ENCODE peak calls at places on chromosomes 1 and 21, in nine cellular contexts. C is germinal center; M is osteoblast; O is dermis blood vessel endothelial cell; B is HepG2; D is activated CD4-positive, CD25-positive, alpha-beta regulatory T cell; G is pancreas; K is effector CD4-positive, alpha-beta T cell; Y is ELF-1. N is an unnamed sample.

GRCh38 chr1:174052621-174053020 is 30.5 kb upstream of the RC3H1 start:
- DNase-seq in C (no peak), M (no peak), O (no peak), B (no peak), D (no peak), G (no peak), K (no peak), Y (no peak), N (peak)

GRCh38 chr1:94531664-94532063 is 9.9 kb downstream of the F3 start:
- DNase-seq in C (no peak), M (no peak), O (no peak), B (no peak), D (no peak), G (no peak), K (no peak), Y (no peak), N (no peak)

GRCh38 chr1:8870118-8870517 is 8.4 kb downstream of the ENO1 start:
- DNase-seq in C (no peak), M (no peak), O (no peak), B (no peak), D (no peak), G (no peak), K (no peak), Y (no peak), N (no peak)

GRCh38 chr1:43618521-43619313 is 31.2 kb upstream of the KDM4A start:
- DNase-seq in C (no peak), M (peak), O (no peak), B (no peak), D (no peak), G (no peak), K (no peak), Y (no peak), N (no peak)

GRCh38 chr1:168087696-168088095 is 49.0 kb downstream of the GPR161 start:
- DNase-seq in C (no peak), M (no peak), O (no peak), B (no peak), D (no peak), G (no peak), K (no peak), Y (no peak), N (no peak)

GRCh38 chr1:172537827-172538391 is 5.0 kb downstream of the SUCO start:
- DNase-seq in C (no peak), M (no peak), O (no peak), B (no peak), D (no peak), G (no peak), K (no peak), Y (peak), N (no peak)

GRCh38 chr1:230820568-230820967 is 47.8 kb downstream of the C1orf198 start:
- DNase-seq in C (no peak), M (no peak), O (no peak), B (no peak), D (no peak), G (no peak), K (no peak), Y (no peak), N (peak)

GRCh38 chr1:168606096-168606495 is 29.7 kb downstream of the XCL1 start:
- DNase-seq in C (no peak), M (no peak), O (no peak), B (no peak), D (no peak), G (no peak), K (no peak), Y (no peak), N (no peak)

GRCh38 chr1:206979379-206980043 is 9.3 kb upstream of the FCAMR start:
- DNase-seq in C (no peak), M (no peak), O (peak), B (peak), D (no peak), G (no peak), K (no peak), Y (peak), N (peak)

GRCh38 chr1:43979528-43980254 is 681 bp downstream of the B4GALT2 start:
- DNase-seq in C (no peak), M (peak), O (peak), B (peak), D (no peak), G (peak), K (no peak), Y (peak), N (no peak)

GRCh38 chr1:192678099-192678498 is 42.2 kb downstream of the RGS13 start:
- DNase-seq in C (no peak), M (no peak), O (no peak), B (no peak), D (no peak), G (no peak), K (no peak), Y (no peak), N (no peak)

GRCh38 chr1:157193702-157194391 is 55.7 kb upstream of the ETV3 start:
- DNase-seq in C (peak), M (peak), O (peak), B (peak), D (peak), G (no peak), K (peak), Y (peak), N (peak)

GRCh38 chr1:153190373-153190772 is 12.9 kb upstream of the LELP1 start:
- DNase-seq in C (no peak), M (no peak), O (no peak), B (no peak), D (no peak), G (no peak), K (no peak), Y (no peak), N (no peak)

GRCh38 chr1:227898502-227899140 is 49.1 kb downstream of the WNT9A start:
- DNase-seq in C (no peak), M (no peak), O (no peak), B (no peak), D (no peak), G (no peak), K (no peak), Y (peak), N (no peak)

GRCh38 chr21:38159355-38159754 is 97.4 kb upstream of the KCNJ15 start:
- DNase-seq in C (peak), M (peak), O (peak), B (peak), D (peak), G (peak), K (peak), Y (peak), N (peak)

GRCh38 chr1:197252981-197253380 is 15.1 kb upstream of the CRB1 start:
- DNase-seq in C (no peak), M (no peak), O (no peak), B (no peak), D (no peak), G (no peak), K (no peak), Y (no peak), N (no peak)

GRCh38 chr21:29271927-29272333 is 26.8 kb upstream of the BACH1 start:
- DNase-seq in C (no peak), M (no peak), O (no peak), B (peak), D (no peak), G (no peak), K (no peak), Y (no peak), N (no peak)

GRCh38 chr21:44054710-44055109 is 42.6 kb downstream of the TRAPPC10 start:
- DNase-seq in C (no peak), M (peak), O (no peak), B (no peak), D (no peak), G (no peak), K (no peak), Y (no peak), N (no peak)

GRCh38 chr1:42334240-42335049 is 590 bp downstream of the FOXJ3 start:
- DNase-seq in C (peak), M (peak), O (peak), B (peak), D (peak), G (peak), K (peak), Y (peak), N (peak)

GRCh38 chr21:44892536-44893277 is 19.2 kb upstream of the PTTG1IP start:
- DNase-seq in C (peak), M (peak), O (peak), B (no peak), D (peak), G (no peak), K (peak), Y (peak), N (no peak)

GRCh38 chr1:22326931-22327330 is 124.7 kb upstream of the ZBTB40 start:
- DNase-seq in C (no peak), M (no peak), O (no peak), B (no peak), D (no peak), G (no peak), K (no peak), Y (no peak), N (no peak)

GRCh38 chr21:33975548-33976081 is 60.0 kb upstream of the ATP5PO start:
- DNase-seq in C (peak), M (peak), O (peak), B (no peak), D (peak), G (no peak), K (peak), Y (no peak), N (peak)

GRCh38 chr21:30227633-30228404 is 11.9 kb upstream of the CLDN8 start:
- DNase-seq in C (no peak), M (peak), O (no peak), B (no peak), D (no peak), G (no peak), K (no peak), Y (no peak), N (peak)

GRCh38 chr1:99181892-99182291 is 82.4 kb upstream of the PLPPR4 start:
- DNase-seq in C (no peak), M (no peak), O (no peak), B (no peak), D (no peak), G (no peak), K (no peak), Y (no peak), N (no peak)

GRCh38 chr21:27802816-27803475 is 836.1 kb upstream of the ADAMTS5 start:
- DNase-seq in C (peak), M (no peak), O (peak), B (no peak), D (no peak), G (no peak), K (no peak), Y (peak), N (peak)

GRCh38 chr1:230509281-230509977 is 83.3 kb upstream of the PGBD5 start:
- DNase-seq in C (peak), M (peak), O (no peak), B (no peak), D (no peak), G (no peak), K (no peak), Y (no peak), N (no peak)

GRCh38 chr1:29424266-29424665 is 187.9 kb downstream of the PTPRU start:
- DNase-seq in C (no peak), M (no peak), O (no peak), B (no peak), D (no peak), G (no peak), K (no peak), Y (no peak), N (no peak)

GRCh38 chr1:100924212-100924611 is 28.3 kb downstream of the SLC30A7 start:
- DNase-seq in C (no peak), M (peak), O (peak), B (no peak), D (no peak), G (no peak), K (no peak), Y (no peak), N (no peak)

GRCh38 chr1:21966247-21967000 is 10.4 kb upstream of the CELA3B start:
- DNase-seq in C (no peak), M (peak), O (no peak), B (peak), D (no peak), G (no peak), K (no peak), Y (no peak), N (no peak)

GRCh38 chr1:97499667-97500066 is 421.2 kb downstream of the DPYD start:
- DNase-seq in C (no peak), M (no peak), O (no peak), B (no peak), D (no peak), G (no peak), K (no peak), Y (no peak), N (no peak)

GRCh38 chr21:36024782-36025181 is 35.5 kb downstream of the SETD4 start:
- DNase-seq in C (no peak), M (no peak), O (no peak), B (no peak), D (no peak), G (no peak), K (no peak), Y (no peak), N (no peak)

GRCh38 chr1:231016234-231016633 is 23.8 kb downstream of the FAM89A start:
- DNase-seq in C (no peak), M (no peak), O (no peak), B (no peak), D (no peak), G (no peak), K (no peak), Y (no peak), N (no peak)

GRCh38 chr1:27519341-27520258 is 29.6 kb upstream of the WASF2 start:
- DNase-seq in C (no peak), M (peak), O (no peak), B (no peak), D (no peak), G (peak), K (no peak), Y (peak), N (no peak)

GRCh38 chr1:214377485-214377884 is 96.5 kb downstream of the SMYD2 start:
- DNase-seq in C (no peak), M (no peak), O (no peak), B (no peak), D (no peak), G (no peak), K (no peak), Y (no peak), N (no peak)

N was measured in pons.